ENCODE peak calls at places on chromosome 2, in five cellular contexts. One of them, this sample, is unnamed.
A peak's percentile ranks its signal among the peaks of the same experiment; 100 is the strongest.

GRCh38 chr2:239267411-239267941 is 133.3 kb downstream of the HDAC4 start:
- DNase-seq in astrocyte of the spinal cord: peak; percentile 88
- DNase-seq in type B pancreatic cell: peak; percentile 60
- DNase-seq in cardiac muscle cell: peak; percentile 91
- DNase-seq in progenitor cell of endocrine pancreas: no peak
- DNase-seq in this sample: peak; percentile 55

GRCh38 chr2:161163438-161163837 is 3.2 kb downstream of the TANK start:
- DNase-seq in astrocyte of the spinal cord: no peak
- DNase-seq in type B pancreatic cell: no peak
- DNase-seq in cardiac muscle cell: no peak
- DNase-seq in progenitor cell of endocrine pancreas: no peak
- DNase-seq in this sample: no peak

GRCh38 chr2:241357531-241357930 is 1.4 kb downstream of the FARP2 start:
- DNase-seq in astrocyte of the spinal cord: no peak
- DNase-seq in type B pancreatic cell: no peak
- DNase-seq in cardiac muscle cell: no peak
- DNase-seq in progenitor cell of endocrine pancreas: no peak
- DNase-seq in this sample: no peak

GRCh38 chr2:238573065-238573778 is 146.5 kb downstream of the ASB1 start:
- DNase-seq in astrocyte of the spinal cord: no peak
- DNase-seq in type B pancreatic cell: no peak
- DNase-seq in cardiac muscle cell: no peak
- DNase-seq in progenitor cell of endocrine pancreas: no peak
- DNase-seq in this sample: peak; percentile 38

GRCh38 chr2:4415810-4416413 is 712.5 kb downstream of the DCDC2C start:
- DNase-seq in astrocyte of the spinal cord: no peak
- DNase-seq in type B pancreatic cell: no peak
- DNase-seq in cardiac muscle cell: no peak
- DNase-seq in progenitor cell of endocrine pancreas: no peak
- DNase-seq in this sample: no peak

GRCh38 chr2:84963692-84964405 is 7.1 kb upstream of the KCMF1 start:
- DNase-seq in astrocyte of the spinal cord: peak; percentile 74
- DNase-seq in type B pancreatic cell: no peak
- DNase-seq in cardiac muscle cell: peak; percentile 87
- DNase-seq in progenitor cell of endocrine pancreas: no peak
- DNase-seq in this sample: no peak

GRCh38 chr2:118146315-118147283 is 58.3 kb downstream of the INSIG2 start:
- DNase-seq in astrocyte of the spinal cord: no peak
- DNase-seq in type B pancreatic cell: no peak
- DNase-seq in cardiac muscle cell: no peak
- DNase-seq in progenitor cell of endocrine pancreas: no peak
- DNase-seq in this sample: no peak

GRCh38 chr2:42951263-42951938 is 159.0 kb upstream of the HAAO start:
- DNase-seq in astrocyte of the spinal cord: no peak
- DNase-seq in type B pancreatic cell: no peak
- DNase-seq in cardiac muscle cell: no peak
- DNase-seq in progenitor cell of endocrine pancreas: no peak
- DNase-seq in this sample: no peak

GRCh38 chr2:9693138-9693520 is 62.3 kb upstream of the YWHAQ start:
- DNase-seq in astrocyte of the spinal cord: peak; percentile 58
- DNase-seq in type B pancreatic cell: no peak
- DNase-seq in cardiac muscle cell: peak; percentile 66
- DNase-seq in progenitor cell of endocrine pancreas: no peak
- DNase-seq in this sample: no peak

GRCh38 chr2:10208736-10209135 is 86.2 kb downstream of the RRM2 start:
- DNase-seq in astrocyte of the spinal cord: no peak
- DNase-seq in type B pancreatic cell: no peak
- DNase-seq in cardiac muscle cell: no peak
- DNase-seq in progenitor cell of endocrine pancreas: no peak
- DNase-seq in this sample: no peak

GRCh38 chr2:96502891-96503636 is 2.1 kb downstream of the NEURL3 start:
- DNase-seq in astrocyte of the spinal cord: no peak
- DNase-seq in type B pancreatic cell: peak; percentile 64
- DNase-seq in cardiac muscle cell: no peak
- DNase-seq in progenitor cell of endocrine pancreas: no peak
- DNase-seq in this sample: no peak

DNA sequence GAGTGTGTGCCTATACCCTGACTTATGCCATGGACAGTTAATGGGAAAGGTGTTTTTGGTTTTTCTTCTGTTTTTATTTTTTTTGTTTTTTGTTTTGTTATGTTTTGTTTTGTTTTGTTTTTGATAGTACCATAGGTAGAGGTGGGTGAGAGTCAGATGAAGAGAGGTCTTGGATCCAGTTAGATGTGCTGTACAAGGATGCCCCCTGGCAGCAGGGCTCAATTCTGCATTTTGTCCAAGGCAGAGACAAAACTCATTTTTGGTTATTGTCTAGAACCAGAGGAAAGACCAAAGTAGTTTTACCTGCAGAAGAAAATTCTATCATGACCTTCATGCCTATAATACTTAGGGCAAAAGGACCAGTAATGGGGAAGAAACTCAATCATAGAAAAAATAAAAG is 48.5 kb downstream of the SLC5A7 start:
- DNase-seq in astrocyte of the spinal cord: no peak
- DNase-seq in type B pancreatic cell: no peak
- DNase-seq in cardiac muscle cell: no peak
- DNase-seq in progenitor cell of endocrine pancreas: no peak
- DNase-seq in this sample: no peak
- TF ChIP-seq CTCF in astrocyte of the spinal cord: no peak
- TF ChIP-seq CTCF in type B pancreatic cell: peak; percentile 28
- TF ChIP-seq CTCF in cardiac muscle cell: no peak
- TF ChIP-seq CTCF in progenitor cell of endocrine pancreas: no peak
- TF ChIP-seq CTCF in this sample: peak; percentile 41

DNA sequence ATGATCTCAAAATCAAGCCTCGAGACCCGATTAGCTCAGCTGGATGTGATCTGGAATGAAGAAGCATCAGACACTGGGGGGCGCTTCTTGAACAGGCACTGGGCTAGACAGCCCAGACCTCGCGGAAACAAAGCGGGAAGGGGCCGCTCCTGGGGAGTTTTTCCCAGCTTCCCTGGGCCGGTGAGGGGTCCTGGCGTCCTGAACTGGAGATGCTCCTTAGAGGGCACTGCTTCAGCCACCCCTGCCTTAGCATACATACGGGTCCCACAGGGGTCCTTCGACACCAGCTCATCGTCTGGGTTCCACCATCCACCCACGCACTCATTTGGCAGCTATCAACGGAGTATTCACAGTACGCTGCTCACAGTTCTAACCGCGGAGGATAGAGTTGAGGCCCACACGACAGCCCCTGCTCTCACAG is 146.7 kb downstream of the TSN start:
- DNase-seq in astrocyte of the spinal cord: no peak
- DNase-seq in type B pancreatic cell: peak; percentile 60
- DNase-seq in cardiac muscle cell: peak; percentile 78
- DNase-seq in progenitor cell of endocrine pancreas: no peak
- DNase-seq in this sample: peak; percentile 23
- TF ChIP-seq CTCF in astrocyte of the spinal cord: no peak
- TF ChIP-seq CTCF in type B pancreatic cell: no peak
- TF ChIP-seq CTCF in cardiac muscle cell: peak; percentile 34
- TF ChIP-seq CTCF in progenitor cell of endocrine pancreas: no peak
- TF ChIP-seq CTCF in this sample: peak; percentile 37

GRCh38 chr2:27220091-27220490 is 2.9 kb downstream of the CAD start:
- DNase-seq in astrocyte of the spinal cord: no peak
- DNase-seq in type B pancreatic cell: no peak
- DNase-seq in cardiac muscle cell: no peak
- DNase-seq in progenitor cell of endocrine pancreas: no peak
- DNase-seq in this sample: no peak

GRCh38 chr2:27218614-27219013 is 1.4 kb downstream of the CAD start:
- DNase-seq in astrocyte of the spinal cord: no peak
- DNase-seq in type B pancreatic cell: no peak
- DNase-seq in cardiac muscle cell: no peak
- DNase-seq in progenitor cell of endocrine pancreas: no peak
- DNase-seq in this sample: no peak

GRCh38 chr2:27216416-27217137 is 592 bp upstream of the CAD start:
- DNase-seq in astrocyte of the spinal cord: no peak
- DNase-seq in type B pancreatic cell: no peak
- DNase-seq in cardiac muscle cell: no peak
- DNase-seq in progenitor cell of endocrine pancreas: no peak
- DNase-seq in this sample: no peak

GRCh38 chr2:27214936-27215335 is 2.2 kb upstream of the CAD start:
- DNase-seq in astrocyte of the spinal cord: no peak
- DNase-seq in type B pancreatic cell: no peak
- DNase-seq in cardiac muscle cell: no peak
- DNase-seq in progenitor cell of endocrine pancreas: no peak
- DNase-seq in this sample: no peak

DNA sequence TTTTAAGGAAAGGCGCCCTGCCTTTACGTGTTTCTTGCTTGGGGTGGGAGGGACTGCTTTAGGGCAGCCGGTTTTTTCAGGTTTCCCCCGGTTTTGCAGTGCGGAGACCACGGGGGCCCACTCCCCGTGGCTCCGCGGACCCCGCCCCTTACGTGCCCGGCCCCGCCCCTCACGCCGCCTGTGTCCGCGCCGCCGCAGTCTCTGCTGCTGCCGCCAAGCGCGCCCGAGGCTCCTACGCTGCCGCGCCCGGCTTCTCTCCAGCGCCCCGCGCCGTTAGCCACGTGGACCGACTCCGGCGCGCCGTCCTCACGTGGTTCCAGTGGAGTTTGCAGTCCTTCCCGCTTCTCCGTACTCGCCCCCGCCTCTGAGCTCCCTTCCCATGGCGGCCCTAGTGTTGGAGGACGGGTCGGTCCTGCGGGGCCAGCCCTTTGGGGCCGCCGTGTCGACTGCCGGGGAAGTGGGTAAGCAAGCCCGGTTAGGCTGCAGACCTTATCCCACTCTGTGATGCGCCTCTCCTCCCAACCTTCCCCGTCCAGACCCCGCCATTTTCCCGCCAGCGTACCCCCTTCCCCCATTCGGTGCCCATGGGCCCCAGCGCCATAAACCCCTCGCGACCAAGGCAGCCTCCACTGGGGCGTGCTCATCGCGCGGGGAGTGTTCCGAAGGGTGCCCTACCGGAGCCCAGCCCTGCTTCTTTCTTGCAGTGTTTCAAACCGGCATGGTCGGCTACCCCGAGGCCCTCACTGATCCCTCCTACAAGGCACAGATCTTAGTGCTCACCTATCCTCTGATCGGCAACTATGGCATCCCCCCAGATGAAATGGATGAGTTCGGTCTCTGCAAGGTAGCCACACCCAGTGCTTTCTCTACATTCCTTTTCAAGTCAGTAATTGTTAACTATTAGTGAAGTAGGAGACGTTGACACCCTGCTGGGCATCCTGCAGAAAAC is at the start of gene CAD:
- DNase-seq in astrocyte of the spinal cord: peak; percentile 86
- DNase-seq in type B pancreatic cell: peak; percentile 94
- DNase-seq in cardiac muscle cell: peak; percentile 89
- DNase-seq in progenitor cell of endocrine pancreas: peak; percentile 80
- DNase-seq in this sample: peak; percentile 96
- TF ChIP-seq CTCF in astrocyte of the spinal cord: no peak
- TF ChIP-seq CTCF in type B pancreatic cell: peak; percentile 52
- TF ChIP-seq CTCF in cardiac muscle cell: peak; percentile 21
- TF ChIP-seq CTCF in progenitor cell of endocrine pancreas: peak; percentile 9
- TF ChIP-seq CTCF in this sample: peak; percentile 40

GRCh38 chr2:60565472-60565871 is 12.0 kb upstream of the BCL11A start:
- DNase-seq in astrocyte of the spinal cord: peak; percentile 38
- DNase-seq in type B pancreatic cell: no peak
- DNase-seq in cardiac muscle cell: peak; percentile 43
- DNase-seq in progenitor cell of endocrine pancreas: no peak
- DNase-seq in this sample: peak; percentile 50
- TF ChIP-seq CTCF in astrocyte of the spinal cord: peak; percentile 33
- TF ChIP-seq CTCF in type B pancreatic cell: peak; percentile 59
- TF ChIP-seq CTCF in cardiac muscle cell: peak; percentile 28
- TF ChIP-seq CTCF in progenitor cell of endocrine pancreas: peak; percentile 47
- TF ChIP-seq CTCF in this sample: peak; percentile 49

DNA sequence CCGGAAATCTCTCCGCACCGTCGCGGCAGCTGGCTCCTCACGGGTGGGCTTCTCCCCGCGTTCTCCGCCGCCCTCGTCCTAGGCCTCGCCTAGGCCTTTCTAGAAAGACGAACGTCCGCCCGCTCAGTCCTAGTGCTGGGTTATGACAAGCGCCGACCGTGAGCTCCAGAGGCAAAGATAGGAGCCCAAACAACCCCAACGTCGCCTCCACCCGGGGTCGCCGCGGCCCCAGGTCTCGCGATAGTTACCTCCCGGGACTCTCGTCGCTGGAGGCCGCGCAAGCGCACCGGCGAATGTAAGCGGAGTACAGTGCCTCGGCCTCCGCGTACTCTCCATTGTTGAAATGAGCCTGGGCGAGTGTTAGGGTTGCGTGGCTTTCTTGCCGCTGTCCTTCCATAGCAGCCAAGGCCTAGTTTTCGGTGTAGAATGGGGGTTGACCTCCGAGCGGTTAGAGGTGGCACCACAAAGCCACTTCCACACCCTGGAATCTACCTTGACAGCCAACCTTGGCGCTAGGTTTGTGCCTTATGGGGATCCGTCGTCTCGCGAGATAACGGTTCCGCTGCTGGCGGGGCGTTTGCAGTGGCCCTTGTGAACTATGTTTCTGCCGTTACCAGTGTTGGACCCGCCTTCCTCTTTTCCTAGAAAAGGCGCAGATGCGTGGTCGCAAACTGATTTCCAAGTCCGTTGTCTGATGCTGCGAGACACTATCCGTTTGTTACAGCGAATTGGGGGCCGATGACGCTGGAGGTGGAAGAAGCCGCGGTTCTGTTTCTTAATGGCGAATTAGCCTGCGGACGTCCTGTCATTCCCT is at the start of gene TTC32:
- DNase-seq in astrocyte of the spinal cord: peak; percentile 96
- DNase-seq in type B pancreatic cell: peak; percentile 94
- DNase-seq in cardiac muscle cell: peak; percentile 96
- DNase-seq in progenitor cell of endocrine pancreas: peak; percentile 87
- DNase-seq in this sample: peak; percentile 96
- TF ChIP-seq CTCF in astrocyte of the spinal cord: no peak
- TF ChIP-seq CTCF in type B pancreatic cell: no peak
- TF ChIP-seq CTCF in cardiac muscle cell: no peak
- TF ChIP-seq CTCF in progenitor cell of endocrine pancreas: no peak
- TF ChIP-seq CTCF in this sample: no peak

This sample was measured in neural progenitor cell.